ENCODE peak calls at places on chromosomes 5 and 9, in five cellular contexts. L is AG10803, T is esophagus squamous epithelium, W is kidney, E is endothelial cell. P is an unnamed sample.

GRCh38 chr5:54295658-54296276 is 14.6 kb downstream of the ARL15 start:
- DNase-seq in L (no peak), T (no peak), W (no peak), E (no peak), P (no peak)

GRCh38 chr5:58735637-58736036 is 152.8 kb downstream of the RAB3C start:
- DNase-seq in L (no peak), W (no peak), T (no peak), E (no peak), P (no peak)

GRCh38 chr5:124054564-124054963 is 542.6 kb downstream of the CSNK1G3 start:
- DNase-seq in E (no peak), W (no peak), L (no peak), T (no peak), P (no peak)

GRCh38 chr5:1515921-1516571 is 7.7 kb downstream of the LPCAT1 start:
- DNase-seq in W (peak), E (no peak), T (no peak), L (no peak), P (peak)

GRCh38 chr5:43191740-43192557 is at the start of gene NIM1K:
- DNase-seq in E (peak), L (peak), T (no peak), W (peak), P (peak)

GRCh38 chr9:114059047-114059803 is 18.9 kb downstream of the AMBP start:
- DNase-seq in E (no peak), L (no peak), W (no peak), T (no peak), P (no peak)

GRCh38 chr9:83062653-83063527 is at the start of gene RASEF:
- DNase-seq in W (peak), E (peak), L (no peak), T (no peak), P (no peak)

GRCh38 chr5:178384815-178385471 is 152.3 kb upstream of the PHYKPL start:
- DNase-seq in L (no peak), T (no peak), W (peak), E (no peak), P (no peak)

GRCh38 chr5:169576181-169576598 is 7.4 kb upstream of the SPDL1 start:
- DNase-seq in L (peak), E (no peak), W (no peak), T (no peak), P (peak)

GRCh38 chr5:94471496-94471895 is 146.9 kb downstream of the KIAA0825 start:
- DNase-seq in E (no peak), T (no peak), W (no peak), L (peak), P (peak)

GRCh38 chr9:120892748-120893584 is 16.0 kb upstream of the PHF19 start:
- DNase-seq in L (peak), E (no peak), W (no peak), T (no peak), P (peak)

GRCh38 chr5:168951341-168951740 is 349.6 kb downstream of the SLIT3 start:
- DNase-seq in E (no peak), L (peak), T (no peak), W (no peak), P (peak)

GRCh38 chr9:76377791-76378190 is 16.4 kb downstream of the RFK start:
- DNase-seq in W (no peak), L (no peak), E (no peak), T (no peak), P (no peak)

GRCh38 chr5:136155769-136156168 is 23.1 kb downstream of the SMAD5 start:
- DNase-seq in W (no peak), E (no peak), L (peak), T (no peak), P (peak)

GRCh38 chr5:16704945-16705344 is 88.1 kb upstream of the RETREG1 start:
- DNase-seq in L (no peak), T (no peak), E (no peak), W (no peak), P (no peak)

GRCh38 chr5:102561894-102562760 is 63.3 kb upstream of the SLCO6A1 start:
- DNase-seq in W (no peak), T (no peak), L (peak), E (peak), P (no peak)

GRCh38 chr9:5453004-5453403 is 2.7 kb downstream of the CD274 start:
- DNase-seq in L (no peak), T (no peak), E (no peak), W (no peak), P (no peak)
- TF ChIP-seq CTCF in L (no peak), T (no peak), E (no peak), W (no peak), P (no peak)

DNA sequence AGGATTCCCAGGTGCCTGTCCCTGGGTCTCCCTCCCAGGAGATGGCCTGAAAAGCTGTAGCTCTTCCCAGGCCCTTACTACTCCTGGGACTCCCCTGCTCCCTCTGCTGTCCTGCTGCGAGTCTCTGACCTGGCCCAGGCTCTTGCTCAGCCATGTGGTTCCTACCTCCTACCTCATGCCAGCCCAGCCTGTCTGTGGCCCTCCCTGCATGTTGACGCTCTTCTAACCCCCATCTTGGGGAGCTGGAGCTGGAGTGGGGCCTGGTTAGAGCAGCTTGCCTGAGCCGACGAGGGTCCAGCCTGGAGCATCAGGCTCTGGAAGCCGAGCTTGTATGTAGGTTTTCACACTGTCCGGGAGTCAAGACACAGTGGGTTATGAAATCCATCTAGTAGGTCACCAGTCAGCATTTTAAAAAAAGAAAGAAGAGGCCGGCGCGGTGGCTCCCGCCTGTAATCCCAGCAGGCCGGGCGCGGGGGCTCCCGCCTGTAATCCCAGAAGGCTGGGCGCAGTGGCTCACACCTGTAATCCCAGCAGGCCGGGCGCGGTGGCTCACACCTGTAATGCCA is 244.4 kb downstream of the FANCC start:
- DNase-seq in L (no peak), E (peak), W (no peak), T (no peak), P (peak)
- TF ChIP-seq CTCF in L (peak), E (no peak), W (no peak), T (no peak), P (peak)

GRCh38 chr5:154756203-154756870 is 1.2 kb downstream of the LARP1 start:
- DNase-seq in T (no peak), E (peak), L (peak), W (peak), P (peak)

GRCh38 chr5:154758501-154758900 is 3.3 kb downstream of the LARP1 start:
- DNase-seq in T (no peak), E (no peak), L (peak), W (no peak), P (peak)

GRCh38 chr5:154755361-154756202 is at the start of gene LARP1:
- DNase-seq in L (no peak), T (peak), E (peak), W (no peak), P (no peak)

GRCh38 chr5:154757647-154758406 is 2.6 kb downstream of the LARP1 start:
- DNase-seq in T (no peak), L (peak), W (no peak), E (no peak), P (no peak)

GRCh38 chr5:154756871-154757646 is 1.9 kb downstream of the LARP1 start:
- DNase-seq in E (peak), W (peak), T (no peak), L (peak), P (peak)
- TF ChIP-seq CTCF in E (no peak), W (no peak), T (no peak), L (no peak), P (no peak)

DNA sequence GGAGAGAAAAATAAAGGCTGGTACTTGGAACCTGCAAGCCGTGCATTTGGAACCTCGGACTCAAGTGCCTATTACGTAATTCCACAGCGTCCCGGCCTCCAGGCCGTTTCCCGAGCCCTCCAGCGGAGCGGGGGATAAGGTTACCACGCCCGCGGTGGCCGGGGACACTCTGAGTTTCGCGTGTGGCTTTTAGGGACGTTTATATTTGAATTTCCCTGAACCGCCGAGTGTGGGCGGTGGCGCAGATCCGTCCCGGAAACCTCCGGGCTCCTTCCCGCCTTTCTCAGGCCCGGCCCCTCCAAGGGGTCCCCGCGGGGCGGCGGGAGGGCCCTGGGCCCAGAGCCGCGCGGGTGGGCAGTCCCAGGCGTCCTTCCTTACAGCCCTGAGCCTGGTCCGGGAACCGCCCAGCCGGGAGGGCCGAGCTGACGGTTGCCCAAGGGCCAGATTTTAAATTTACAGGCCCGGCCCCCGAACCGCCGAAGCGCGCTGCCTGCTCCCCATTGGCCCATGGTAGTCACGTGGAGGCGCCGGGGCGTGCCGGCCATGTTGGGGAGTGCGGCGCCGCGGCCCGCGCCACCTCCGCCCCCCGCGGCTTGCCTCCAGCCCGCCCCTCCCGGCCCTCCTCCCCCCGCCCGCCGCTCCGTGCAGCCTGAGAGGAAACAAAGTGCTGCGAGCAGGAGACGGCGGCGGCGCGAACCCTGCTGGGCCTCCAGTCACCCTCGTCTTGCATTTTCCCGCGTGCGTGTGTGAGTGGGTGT is at the start of gene LMNB1:
- DNase-seq in T (peak), E (peak), W (peak), L (peak), P (peak)
- TF ChIP-seq CTCF in T (peak), E (no peak), W (no peak), L (peak), P (no peak)